ENCODE peak calls at places on chromosomes 11 and 22, in six cellular contexts. One of them, this sample, is unnamed.

GRCh38 chr11:130435671-130436070 is 7.3 kb upstream of the ADAMTS8 start:
- DNase-seq in H1: no peak
- DNase-seq in HepG2: no peak
- DNase-seq in GM12878: no peak
- DNase-seq in K562: no peak
- DNase-seq in HL-60: no peak
- DNase-seq in this sample: no peak

GRCh38 chr11:70191495-70192140 is 11.5 kb upstream of the FADD start:
- DNase-seq in K562: peak
- DNase-seq in HL-60: no peak
- DNase-seq in H1: peak
- DNase-seq in HepG2: peak
- DNase-seq in GM12878: no peak
- DNase-seq in this sample: peak

GRCh38 chr11:102449651-102450570 is 2.7 kb downstream of the TMEM123 start:
- DNase-seq in H1: no peak
- DNase-seq in K562: no peak
- DNase-seq in GM12878: no peak
- DNase-seq in HepG2: peak
- DNase-seq in HL-60: no peak
- DNase-seq in this sample: no peak

GRCh38 chr11:69297225-69297925 is 3.4 kb downstream of the MYEOV start:
- DNase-seq in H1: peak
- DNase-seq in GM12878: peak
- DNase-seq in HL-60: peak
- DNase-seq in K562: peak
- DNase-seq in HepG2: peak
- DNase-seq in this sample: peak

GRCh38 chr22:22023581-22024137 is 41.1 kb upstream of the TOP3B start:
- DNase-seq in K562: peak
- DNase-seq in GM12878: no peak
- DNase-seq in HL-60: no peak
- DNase-seq in H1: no peak
- DNase-seq in HepG2: no peak
- DNase-seq in this sample: no peak

GRCh38 chr11:7251836-7252682 is at the start of gene SYT9:
- DNase-seq in K562: peak
- DNase-seq in GM12878: no peak
- DNase-seq in HepG2: no peak
- DNase-seq in H1: peak
- DNase-seq in HL-60: no peak
- DNase-seq in this sample: peak

GRCh38 chr11:133898770-133899115 is 53.4 kb upstream of the SPATA19 start:
- DNase-seq in GM12878: no peak
- DNase-seq in K562: no peak
- DNase-seq in HL-60: no peak
- DNase-seq in H1: no peak
- DNase-seq in HepG2: no peak
- DNase-seq in this sample: no peak

GRCh38 chr11:1352696-1353382 is 36.9 kb upstream of the BRSK2 start:
- DNase-seq in K562: no peak
- DNase-seq in H1: no peak
- DNase-seq in HL-60: no peak
- DNase-seq in GM12878: no peak
- DNase-seq in HepG2: no peak
- DNase-seq in this sample: peak

GRCh38 chr22:27431896-27432295 is 369.7 kb downstream of the MN1 start:
- DNase-seq in GM12878: no peak
- DNase-seq in H1: no peak
- DNase-seq in K562: no peak
- DNase-seq in HL-60: no peak
- DNase-seq in HepG2: no peak
- DNase-seq in this sample: no peak

GRCh38 chr22:30430933-30431332 is 5.4 kb downstream of the MTFP1 start:
- DNase-seq in GM12878: no peak
- DNase-seq in HepG2: no peak
- DNase-seq in HL-60: no peak
- DNase-seq in H1: no peak
- DNase-seq in K562: no peak
- DNase-seq in this sample: no peak

GRCh38 chr11:64566042-64566914 is 24.7 kb upstream of the SLC22A12 start:
- DNase-seq in H1: no peak
- DNase-seq in HL-60: no peak
- DNase-seq in K562: peak
- DNase-seq in GM12878: no peak
- DNase-seq in HepG2: peak
- DNase-seq in this sample: peak

GRCh38 chr11:73387594-73388021 is 11.4 kb downstream of the RELT start:
- DNase-seq in GM12878: no peak
- DNase-seq in K562: no peak
- DNase-seq in HL-60: no peak
- DNase-seq in HepG2: no peak
- DNase-seq in H1: no peak
- DNase-seq in this sample: no peak

GRCh38 chr11:124581817-124582216 is 12.0 kb downstream of the OR8A1 start:
- DNase-seq in HepG2: no peak
- DNase-seq in K562: peak
- DNase-seq in HL-60: no peak
- DNase-seq in GM12878: no peak
- DNase-seq in H1: no peak
- DNase-seq in this sample: no peak

GRCh38 chr11:66701432-66702240 is 23.9 kb upstream of the RBM4B start:
- DNase-seq in HepG2: peak
- DNase-seq in GM12878: no peak
- DNase-seq in HL-60: no peak
- DNase-seq in K562: peak
- DNase-seq in H1: no peak
- DNase-seq in this sample: no peak

GRCh38 chr22:44358723-44359440 is 46.1 kb upstream of the SHISAL1 start:
- DNase-seq in GM12878: no peak
- DNase-seq in HL-60: no peak
- DNase-seq in HepG2: no peak
- DNase-seq in K562: no peak
- DNase-seq in H1: no peak
- DNase-seq in this sample: no peak

GRCh38 chr22:23364389-23364788 is 184.1 kb downstream of the BCR start:
- DNase-seq in GM12878: no peak
- DNase-seq in HL-60: no peak
- DNase-seq in HepG2: no peak
- DNase-seq in H1: no peak
- DNase-seq in K562: no peak
- DNase-seq in this sample: no peak

DNA sequence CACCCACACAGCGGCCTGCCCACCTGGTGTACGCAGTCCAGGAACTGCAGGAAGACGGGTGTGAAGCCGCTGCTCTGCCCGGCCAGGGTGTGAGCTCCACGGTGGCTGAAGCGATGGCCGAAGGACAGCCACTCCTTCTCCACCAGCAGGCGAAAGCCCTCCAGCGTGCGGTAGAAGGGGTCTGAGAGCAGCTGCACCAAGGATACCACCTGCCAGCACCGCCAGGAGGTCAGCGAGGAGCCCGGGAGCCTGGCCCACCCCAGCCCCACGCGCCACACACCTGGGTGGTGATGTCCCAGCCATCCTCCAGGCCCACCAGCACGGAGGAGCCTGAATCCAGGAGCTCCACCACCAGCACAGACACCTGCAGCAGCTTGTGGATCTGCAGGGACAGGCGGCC is 19.6 kb downstream of the SBF1 start:
- DNase-seq in K562: no peak
- DNase-seq in HL-60: no peak
- DNase-seq in H1: no peak
- DNase-seq in HepG2: no peak
- DNase-seq in GM12878: no peak
- DNase-seq in this sample: no peak
- TF ChIP-seq GABPA in K562: no peak
- TF ChIP-seq GABPA in HL-60: no peak
- TF ChIP-seq GABPA in H1: no peak
- TF ChIP-seq GABPA in HepG2: no peak
- TF ChIP-seq GABPA in GM12878: no peak
- TF ChIP-seq GABPA in this sample: no peak

GRCh38 chr11:34625576-34625975 is 4.7 kb downstream of the EHF start:
- DNase-seq in H1: no peak
- DNase-seq in HepG2: no peak
- DNase-seq in K562: no peak
- DNase-seq in HL-60: no peak
- DNase-seq in GM12878: no peak
- DNase-seq in this sample: no peak

GRCh38 chr11:34626393-34626792 is 5.5 kb downstream of the EHF start:
- DNase-seq in H1: no peak
- DNase-seq in HepG2: no peak
- DNase-seq in GM12878: no peak
- DNase-seq in K562: no peak
- DNase-seq in HL-60: no peak
- DNase-seq in this sample: no peak

GRCh38 chr11:34623463-34623862 is 2.6 kb downstream of the EHF start:
- DNase-seq in H1: no peak
- DNase-seq in HepG2: no peak
- DNase-seq in HL-60: no peak
- DNase-seq in K562: no peak
- DNase-seq in GM12878: no peak
- DNase-seq in this sample: no peak

GRCh38 chr11:34621876-34622275 is 983 bp downstream of the EHF start:
- DNase-seq in HepG2: peak
- DNase-seq in GM12878: no peak
- DNase-seq in H1: no peak
- DNase-seq in K562: no peak
- DNase-seq in HL-60: no peak
- DNase-seq in this sample: no peak

DNA sequence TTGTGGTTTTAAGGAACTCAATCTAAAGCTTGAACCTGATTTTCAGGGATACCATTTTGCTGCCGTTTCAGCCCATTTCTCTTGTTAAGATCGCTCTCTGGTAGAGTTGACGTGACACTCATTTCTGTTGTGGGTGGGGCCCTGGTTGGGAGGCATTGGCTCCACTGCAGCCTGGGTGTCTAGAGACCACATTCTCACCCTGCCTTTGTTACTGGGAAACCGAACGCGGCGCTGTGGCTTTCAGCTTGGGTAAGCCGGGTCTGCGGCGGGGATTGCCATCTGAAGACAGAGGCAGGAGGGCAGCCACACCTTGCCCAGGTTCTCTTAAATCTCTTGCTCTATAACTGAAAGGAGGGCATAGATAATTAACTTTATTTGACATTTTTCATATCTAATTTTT is 3.2 kb downstream of the EHF start:
- DNase-seq in HepG2: no peak
- DNase-seq in HL-60: no peak
- DNase-seq in K562: no peak
- DNase-seq in GM12878: peak
- DNase-seq in H1: no peak
- DNase-seq in this sample: no peak
- H3K4me3 ChIP-seq in HepG2: no peak
- H3K4me3 ChIP-seq in HL-60: no peak
- H3K4me3 ChIP-seq in K562: no peak
- H3K4me3 ChIP-seq in GM12878: peak
- H3K4me3 ChIP-seq in H1: no peak
- H3K4me3 ChIP-seq in this sample: no peak

GRCh38 chr11:116641561-116642045 is 131.2 kb downstream of the BUD13 start:
- DNase-seq in GM12878: no peak
- DNase-seq in HepG2: no peak
- DNase-seq in HL-60: no peak
- DNase-seq in H1: peak
- DNase-seq in K562: peak
- DNase-seq in this sample: peak
- TF ChIP-seq GABPA in GM12878: no peak
- TF ChIP-seq GABPA in HepG2: no peak
- TF ChIP-seq GABPA in HL-60: no peak
- TF ChIP-seq GABPA in H1: no peak
- TF ChIP-seq GABPA in K562: no peak
- TF ChIP-seq GABPA in this sample: no peak

GRCh38 chr22:39873963-39874362 is 19.6 kb downstream of the ENTHD1 start:
- DNase-seq in GM12878: no peak
- DNase-seq in HepG2: no peak
- DNase-seq in K562: no peak
- DNase-seq in HL-60: no peak
- DNase-seq in H1: no peak
- DNase-seq in this sample: no peak

GRCh38 chr22:39877079-39877682 is 16.4 kb downstream of the ENTHD1 start:
- DNase-seq in H1: no peak
- DNase-seq in GM12878: no peak
- DNase-seq in HepG2: no peak
- DNase-seq in HL-60: no peak
- DNase-seq in K562: no peak
- DNase-seq in this sample: no peak

GRCh38 chr22:39868741-39869140 is 24.8 kb downstream of the ENTHD1 start:
- DNase-seq in H1: no peak
- DNase-seq in HL-60: no peak
- DNase-seq in K562: no peak
- DNase-seq in GM12878: peak
- DNase-seq in HepG2: no peak
- DNase-seq in this sample: no peak

GRCh38 chr22:39871008-39871798 is 22.4 kb downstream of the ENTHD1 start:
- DNase-seq in GM12878: no peak
- DNase-seq in HepG2: no peak
- DNase-seq in K562: no peak
- DNase-seq in H1: no peak
- DNase-seq in HL-60: no peak
- DNase-seq in this sample: no peak

GRCh38 chr22:39872548-39872947 is 21.0 kb downstream of the ENTHD1 start:
- DNase-seq in HL-60: no peak
- DNase-seq in K562: no peak
- DNase-seq in H1: no peak
- DNase-seq in HepG2: no peak
- DNase-seq in GM12878: no peak
- DNase-seq in this sample: no peak
- H3K4me3 ChIP-seq in HL-60: no peak
- H3K4me3 ChIP-seq in K562: no peak
- H3K4me3 ChIP-seq in H1: no peak
- H3K4me3 ChIP-seq in HepG2: no peak
- H3K4me3 ChIP-seq in GM12878: no peak
- H3K4me3 ChIP-seq in this sample: no peak

GRCh38 chr22:37907036-37907954 is 1.2 kb downstream of the MICALL1 start:
- DNase-seq in HepG2: no peak
- DNase-seq in H1: no peak
- DNase-seq in GM12878: no peak
- DNase-seq in HL-60: no peak
- DNase-seq in K562: no peak
- DNase-seq in this sample: no peak
- TF ChIP-seq GABPA in HepG2: no peak
- TF ChIP-seq GABPA in H1: no peak
- TF ChIP-seq GABPA in GM12878: no peak
- TF ChIP-seq GABPA in HL-60: no peak
- TF ChIP-seq GABPA in K562: no peak
- TF ChIP-seq GABPA in this sample: no peak

GRCh38 chr22:39439170-39439569 is 17.6 kb upstream of the MGAT3 start:
- DNase-seq in K562: peak
- DNase-seq in HL-60: peak
- DNase-seq in H1: no peak
- DNase-seq in HepG2: peak
- DNase-seq in GM12878: no peak
- DNase-seq in this sample: no peak
- H3K4me3 ChIP-seq in K562: no peak
- H3K4me3 ChIP-seq in HL-60: no peak
- H3K4me3 ChIP-seq in H1: no peak
- H3K4me3 ChIP-seq in HepG2: no peak
- H3K4me3 ChIP-seq in GM12878: no peak
- H3K4me3 ChIP-seq in this sample: no peak

GRCh38 chr11:61071208-61071681 is 31.0 kb upstream of the CD5 start:
- DNase-seq in HepG2: no peak
- DNase-seq in K562: no peak
- DNase-seq in HL-60: no peak
- DNase-seq in H1: no peak
- DNase-seq in GM12878: no peak
- DNase-seq in this sample: no peak
- TF ChIP-seq GABPA in HepG2: no peak
- TF ChIP-seq GABPA in K562: no peak
- TF ChIP-seq GABPA in HL-60: no peak
- TF ChIP-seq GABPA in H1: no peak
- TF ChIP-seq GABPA in GM12878: no peak
- TF ChIP-seq GABPA in this sample: no peak

GRCh38 chr11:2988361-2988762 is 3.8 kb downstream of the NAP1L4 start:
- DNase-seq in HL-60: no peak
- DNase-seq in K562: no peak
- DNase-seq in GM12878: no peak
- DNase-seq in H1: no peak
- DNase-seq in HepG2: no peak
- DNase-seq in this sample: no peak
- H3K4me3 ChIP-seq in HL-60: peak
- H3K4me3 ChIP-seq in K562: peak
- H3K4me3 ChIP-seq in GM12878: peak
- H3K4me3 ChIP-seq in H1: no peak
- H3K4me3 ChIP-seq in HepG2: no peak
- H3K4me3 ChIP-seq in this sample: no peak

This sample was measured in SK-N-SH.